ENCODE peak calls at places on chromosomes 7 and 10, in six cellular contexts. One of them, this sample, is unnamed.

GRCh38 chr10:124003481-124004371 is 89.7 kb downstream of the CHST15 start:
- DNase-seq in GM13977: no peak
- DNase-seq in B cell: peak; percentile 8
- DNase-seq in nephron progenitor cell: no peak
- DNase-seq in astrocyte of the spinal cord: no peak
- DNase-seq in hepatocyte: no peak
- DNase-seq in this sample: no peak

GRCh38 chr10:84563868-84564267 is 235.5 kb downstream of the CCSER2 start:
- DNase-seq in GM13977: no peak
- DNase-seq in B cell: no peak
- DNase-seq in nephron progenitor cell: no peak
- DNase-seq in astrocyte of the spinal cord: no peak
- DNase-seq in hepatocyte: no peak
- DNase-seq in this sample: no peak

GRCh38 chr10:72375585-72375984 is 20.9 kb upstream of the DNAJB12 start:
- DNase-seq in GM13977: no peak
- DNase-seq in B cell: no peak
- DNase-seq in nephron progenitor cell: no peak
- DNase-seq in astrocyte of the spinal cord: no peak
- DNase-seq in hepatocyte: no peak
- DNase-seq in this sample: no peak

GRCh38 chr10:85043207-85043606 is 714.8 kb downstream of the CCSER2 start:
- DNase-seq in GM13977: no peak
- DNase-seq in B cell: no peak
- DNase-seq in nephron progenitor cell: peak; percentile 6
- DNase-seq in astrocyte of the spinal cord: no peak
- DNase-seq in hepatocyte: no peak
- DNase-seq in this sample: no peak

GRCh38 chr7:103412151-103412550 is 33.9 kb downstream of the SLC26A5 start:
- DNase-seq in GM13977: no peak
- DNase-seq in B cell: no peak
- DNase-seq in nephron progenitor cell: no peak
- DNase-seq in astrocyte of the spinal cord: no peak
- DNase-seq in hepatocyte: no peak
- DNase-seq in this sample: no peak

GRCh38 chr10:23096814-23097549 is 1.6 kb downstream of the MSRB2 start:
- DNase-seq in GM13977: no peak
- DNase-seq in B cell: no peak
- DNase-seq in nephron progenitor cell: no peak
- DNase-seq in astrocyte of the spinal cord: peak; percentile 43
- DNase-seq in hepatocyte: peak; percentile 38
- DNase-seq in this sample: no peak

GRCh38 chr7:75958802-75959543 is 35.4 kb downstream of the TMEM120A start:
- DNase-seq in GM13977: no peak
- DNase-seq in B cell: no peak
- DNase-seq in nephron progenitor cell: no peak
- DNase-seq in astrocyte of the spinal cord: no peak
- DNase-seq in hepatocyte: no peak
- DNase-seq in this sample: no peak

GRCh38 chr7:158282461-158283001 is 305.1 kb downstream of the PTPRN2 start:
- DNase-seq in GM13977: no peak
- DNase-seq in B cell: no peak
- DNase-seq in nephron progenitor cell: no peak
- DNase-seq in astrocyte of the spinal cord: no peak
- DNase-seq in hepatocyte: no peak
- DNase-seq in this sample: no peak

GRCh38 chr10:124624456-124624855 is 119.7 kb downstream of the FAM53B start:
- DNase-seq in GM13977: no peak
- DNase-seq in B cell: no peak
- DNase-seq in nephron progenitor cell: no peak
- DNase-seq in astrocyte of the spinal cord: no peak
- DNase-seq in hepatocyte: no peak
- DNase-seq in this sample: no peak

GRCh38 chr10:43042503-43043341 is 34.1 kb upstream of the RET start:
- DNase-seq in GM13977: no peak
- DNase-seq in B cell: peak; percentile 16
- DNase-seq in nephron progenitor cell: no peak
- DNase-seq in astrocyte of the spinal cord: no peak
- DNase-seq in hepatocyte: no peak
- DNase-seq in this sample: no peak

GRCh38 chr7:67525588-67525987 is 529.0 kb downstream of the TYW1 start:
- DNase-seq in GM13977: no peak
- DNase-seq in B cell: no peak
- DNase-seq in nephron progenitor cell: no peak
- DNase-seq in astrocyte of the spinal cord: no peak
- DNase-seq in hepatocyte: no peak
- DNase-seq in this sample: no peak

GRCh38 chr7:41232086-41232485 is 470.8 kb downstream of the INHBA start:
- DNase-seq in GM13977: no peak
- DNase-seq in B cell: no peak
- DNase-seq in nephron progenitor cell: no peak
- DNase-seq in astrocyte of the spinal cord: no peak
- DNase-seq in hepatocyte: no peak
- DNase-seq in this sample: no peak

GRCh38 chr7:102264367-102264891 is 22.2 kb upstream of the SH2B2 start:
- DNase-seq in GM13977: peak; percentile 74
- DNase-seq in B cell: no peak
- DNase-seq in nephron progenitor cell: no peak
- DNase-seq in astrocyte of the spinal cord: no peak
- DNase-seq in hepatocyte: no peak
- DNase-seq in this sample: no peak

GRCh38 chr10:109783286-109783685 is 140.0 kb downstream of the XPNPEP1 start:
- DNase-seq in GM13977: no peak
- DNase-seq in B cell: no peak
- DNase-seq in nephron progenitor cell: no peak
- DNase-seq in astrocyte of the spinal cord: no peak
- DNase-seq in hepatocyte: no peak
- DNase-seq in this sample: no peak

GRCh38 chr7:125316451-125316850 is 386.8 kb upstream of the POT1 start:
- DNase-seq in GM13977: no peak
- DNase-seq in B cell: no peak
- DNase-seq in nephron progenitor cell: peak; percentile 16
- DNase-seq in astrocyte of the spinal cord: no peak
- DNase-seq in hepatocyte: peak; percentile 80
- DNase-seq in this sample: peak; percentile 27

GRCh38 chr7:116258734-116259133 is 48.4 kb downstream of the TES start:
- DNase-seq in GM13977: peak; percentile 24
- DNase-seq in B cell: no peak
- DNase-seq in nephron progenitor cell: peak; percentile 16
- DNase-seq in astrocyte of the spinal cord: peak; percentile 80
- DNase-seq in hepatocyte: peak; percentile 67
- DNase-seq in this sample: no peak

GRCh38 chr7:81519886-81520285 is 250.0 kb downstream of the HGF start:
- DNase-seq in GM13977: no peak
- DNase-seq in B cell: no peak
- DNase-seq in nephron progenitor cell: no peak
- DNase-seq in astrocyte of the spinal cord: no peak
- DNase-seq in hepatocyte: no peak
- DNase-seq in this sample: no peak

GRCh38 chr7:116674508-116675173 is 2.6 kb downstream of the MET start:
- DNase-seq in GM13977: no peak
- DNase-seq in B cell: no peak
- DNase-seq in nephron progenitor cell: no peak
- DNase-seq in astrocyte of the spinal cord: peak; percentile 55
- DNase-seq in hepatocyte: no peak
- DNase-seq in this sample: no peak

GRCh38 chr10:70742537-70743429 is 42.4 kb downstream of the TBATA start:
- DNase-seq in GM13977: no peak
- DNase-seq in B cell: no peak
- DNase-seq in nephron progenitor cell: no peak
- DNase-seq in astrocyte of the spinal cord: peak; percentile 78
- DNase-seq in hepatocyte: peak; percentile 68
- DNase-seq in this sample: no peak

GRCh38 chr10:72744566-72744965 is 52.6 kb downstream of the MCU start:
- DNase-seq in GM13977: no peak
- DNase-seq in B cell: no peak
- DNase-seq in nephron progenitor cell: no peak
- DNase-seq in astrocyte of the spinal cord: no peak
- DNase-seq in hepatocyte: no peak
- DNase-seq in this sample: no peak

GRCh38 chr7:143358626-143359025 is 3.9 kb downstream of the FAM131B start:
- DNase-seq in GM13977: no peak
- DNase-seq in B cell: no peak
- DNase-seq in nephron progenitor cell: no peak
- DNase-seq in astrocyte of the spinal cord: no peak
- DNase-seq in hepatocyte: no peak
- DNase-seq in this sample: no peak

GRCh38 chr10:59626523-59626869 is 83.2 kb downstream of the SLC16A9 start:
- DNase-seq in GM13977: no peak
- DNase-seq in B cell: no peak
- DNase-seq in nephron progenitor cell: no peak
- DNase-seq in astrocyte of the spinal cord: no peak
- DNase-seq in hepatocyte: no peak
- DNase-seq in this sample: no peak

GRCh38 chr10:105793071-105793470 is 1152.0 kb downstream of the SORCS3 start:
- DNase-seq in GM13977: no peak
- DNase-seq in B cell: no peak
- DNase-seq in nephron progenitor cell: no peak
- DNase-seq in astrocyte of the spinal cord: no peak
- DNase-seq in hepatocyte: no peak
- DNase-seq in this sample: no peak

GRCh38 chr10:133143200-133143533 is 16.9 kb upstream of the KNDC1 start:
- DNase-seq in GM13977: no peak
- DNase-seq in B cell: no peak
- DNase-seq in nephron progenitor cell: peak; percentile 16
- DNase-seq in astrocyte of the spinal cord: no peak
- DNase-seq in hepatocyte: peak; percentile 60
- DNase-seq in this sample: no peak

GRCh38 chr10:21742740-21743412 is 208.8 kb downstream of the MLLT10 start:
- DNase-seq in GM13977: no peak
- DNase-seq in B cell: no peak
- DNase-seq in nephron progenitor cell: no peak
- DNase-seq in astrocyte of the spinal cord: no peak
- DNase-seq in hepatocyte: no peak
- DNase-seq in this sample: no peak

GRCh38 chr10:114100848-114101741 is 57.4 kb downstream of the ADRB1 start:
- DNase-seq in GM13977: no peak
- DNase-seq in B cell: no peak
- DNase-seq in nephron progenitor cell: peak; percentile 67
- DNase-seq in astrocyte of the spinal cord: peak; percentile 40
- DNase-seq in hepatocyte: peak; percentile 46
- DNase-seq in this sample: no peak

GRCh38 chr7:46791180-46791579 is 790.7 kb downstream of the TNS3 start:
- DNase-seq in GM13977: no peak
- DNase-seq in B cell: no peak
- DNase-seq in nephron progenitor cell: no peak
- DNase-seq in astrocyte of the spinal cord: no peak
- DNase-seq in hepatocyte: no peak
- DNase-seq in this sample: no peak

GRCh38 chr10:80596391-80597257 is 58.9 kb downstream of the SH2D4B start:
- DNase-seq in GM13977: no peak
- DNase-seq in B cell: no peak
- DNase-seq in nephron progenitor cell: peak; percentile 42
- DNase-seq in astrocyte of the spinal cord: peak; percentile 35
- DNase-seq in hepatocyte: peak; percentile 44
- DNase-seq in this sample: no peak

GRCh38 chr7:139776486-139777303 is 1.1 kb downstream of the HIPK2 start:
- DNase-seq in GM13977: peak; percentile 60
- DNase-seq in B cell: peak; percentile 56
- DNase-seq in nephron progenitor cell: no peak
- DNase-seq in astrocyte of the spinal cord: peak; percentile 76
- DNase-seq in hepatocyte: peak; percentile 56
- DNase-seq in this sample: peak; percentile 12

GRCh38 chr7:24980695-24981543 is 941 bp upstream of the OSBPL3 start:
- DNase-seq in GM13977: peak; percentile 65
- DNase-seq in B cell: peak; percentile 60
- DNase-seq in nephron progenitor cell: peak; percentile 8
- DNase-seq in astrocyte of the spinal cord: peak; percentile 53
- DNase-seq in hepatocyte: peak; percentile 76
- DNase-seq in this sample: no peak

GRCh38 chr10:132687893-132688579 is 97.9 kb downstream of the NKX6-2 start:
- DNase-seq in GM13977: no peak
- DNase-seq in B cell: no peak
- DNase-seq in nephron progenitor cell: no peak
- DNase-seq in astrocyte of the spinal cord: no peak
- DNase-seq in hepatocyte: no peak
- DNase-seq in this sample: no peak

GRCh38 chr10:131573256-131574215 is 262.0 kb upstream of the TCERG1L start:
- DNase-seq in GM13977: no peak
- DNase-seq in B cell: no peak
- DNase-seq in nephron progenitor cell: no peak
- DNase-seq in astrocyte of the spinal cord: no peak
- DNase-seq in hepatocyte: no peak
- DNase-seq in this sample: peak; percentile 6
- TF ChIP-seq CTCF in GM13977: no peak
- TF ChIP-seq CTCF in B cell: no peak
- TF ChIP-seq CTCF in nephron progenitor cell: no peak
- TF ChIP-seq CTCF in astrocyte of the spinal cord: no peak
- TF ChIP-seq CTCF in hepatocyte: no peak
- TF ChIP-seq CTCF in this sample: no peak

DNA sequence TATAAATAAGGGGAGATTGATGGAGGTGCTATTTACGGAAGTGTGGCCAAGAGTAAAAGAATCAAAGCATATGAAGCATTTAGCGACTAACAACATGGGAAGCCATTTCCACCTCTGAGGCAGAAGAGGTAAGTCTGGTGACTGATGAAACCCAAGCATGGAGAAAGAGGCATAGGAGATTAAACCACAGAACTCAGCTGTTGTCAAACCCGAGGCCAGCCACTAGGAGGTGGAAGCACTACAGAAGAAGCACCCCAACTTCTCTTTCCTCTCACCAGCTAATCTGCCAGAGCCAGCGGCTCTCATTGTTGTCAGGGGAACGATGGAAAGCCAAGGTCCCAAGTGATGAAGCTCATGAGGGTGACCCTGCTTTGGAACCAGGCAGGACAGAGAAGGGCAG is 19.6 kb upstream of the CNTNAP2 start:
- DNase-seq in GM13977: no peak
- DNase-seq in B cell: no peak
- DNase-seq in nephron progenitor cell: peak; percentile 22
- DNase-seq in astrocyte of the spinal cord: no peak
- DNase-seq in hepatocyte: no peak
- DNase-seq in this sample: no peak
- TF ChIP-seq CTCF in GM13977: no peak
- TF ChIP-seq CTCF in B cell: no peak
- TF ChIP-seq CTCF in nephron progenitor cell: peak; percentile 19
- TF ChIP-seq CTCF in astrocyte of the spinal cord: peak; percentile 11
- TF ChIP-seq CTCF in hepatocyte: no peak
- TF ChIP-seq CTCF in this sample: peak; percentile 48

GRCh38 chr7:100126239-100126930 is 382 bp upstream of the MBLAC1 start:
- DNase-seq in GM13977: no peak
- DNase-seq in B cell: peak; percentile 86
- DNase-seq in nephron progenitor cell: no peak
- DNase-seq in astrocyte of the spinal cord: no peak
- DNase-seq in hepatocyte: no peak
- DNase-seq in this sample: no peak
- TF ChIP-seq CTCF in GM13977: no peak
- TF ChIP-seq CTCF in B cell: no peak
- TF ChIP-seq CTCF in nephron progenitor cell: no peak
- TF ChIP-seq CTCF in astrocyte of the spinal cord: no peak
- TF ChIP-seq CTCF in hepatocyte: no peak
- TF ChIP-seq CTCF in this sample: peak; percentile 24

DNA sequence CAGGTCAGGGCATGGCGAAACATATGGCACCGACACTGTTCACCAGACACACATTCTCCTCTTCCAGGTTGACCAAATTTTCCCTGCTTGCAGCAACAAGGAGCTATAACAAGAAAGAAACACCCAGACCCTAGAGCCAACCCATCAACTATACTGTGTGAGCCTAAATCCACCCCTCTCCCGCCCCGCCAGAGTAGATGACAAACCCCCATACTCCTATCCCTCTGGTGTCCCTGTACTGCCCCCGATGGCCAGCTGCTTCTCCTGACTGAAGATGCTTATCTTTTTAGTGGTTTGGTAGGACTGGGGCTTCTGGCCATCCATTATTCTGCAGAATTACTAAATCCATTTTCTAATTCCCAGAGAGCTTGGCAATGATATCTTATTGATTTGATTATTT is 70.1 kb upstream of the EEPD1 start:
- DNase-seq in GM13977: no peak
- DNase-seq in B cell: no peak
- DNase-seq in nephron progenitor cell: no peak
- DNase-seq in astrocyte of the spinal cord: no peak
- DNase-seq in hepatocyte: no peak
- DNase-seq in this sample: no peak
- TF ChIP-seq CTCF in GM13977: no peak
- TF ChIP-seq CTCF in B cell: no peak
- TF ChIP-seq CTCF in nephron progenitor cell: no peak
- TF ChIP-seq CTCF in astrocyte of the spinal cord: peak; percentile 22
- TF ChIP-seq CTCF in hepatocyte: no peak
- TF ChIP-seq CTCF in this sample: no peak